ENCODE peak calls at places on chromosomes 6 and 20, in seven cellular contexts. T is spleen, F is PC-3, G is testis, E is ovary, H is small intestine, Z is brain microvascular endothelial cell. I is an unnamed sample.

GRCh38 chr6:43871284-43871683 is 101.3 kb downstream of the VEGFA start:
- DNase-seq in T (no peak), F (no peak), G (no peak), E (no peak), H (no peak), Z (no peak), I (no peak)

GRCh38 chr20:21361266-21361665 is 36.1 kb downstream of the NKX2-4 start:
- DNase-seq in T (no peak), F (peak; percentile 8), G (no peak), E (no peak), H (no peak), Z (no peak), I (no peak)

GRCh38 chr20:25035924-25036323 is 22.0 kb downstream of the ACSS1 start:
- DNase-seq in T (no peak), F (no peak), G (peak; percentile 47), E (no peak), H (no peak), Z (no peak), I (no peak)

GRCh38 chr6:113564401-113565161 is 292.6 kb upstream of the MARCKS start:
- DNase-seq in T (peak; percentile 85), F (no peak), G (peak; percentile 68), E (peak; percentile 52), H (peak; percentile 8), Z (peak; percentile 93), I (peak; percentile 77)

GRCh38 chr6:111759836-111760785 is 113.1 kb downstream of the FYN start:
- DNase-seq in T (no peak), F (no peak), G (no peak), E (no peak), H (peak; percentile 52), Z (peak; percentile 88), I (peak; percentile 57)

GRCh38 chr20:36285746-36286447 is 20.2 kb upstream of the DLGAP4 start:
- DNase-seq in T (no peak), F (no peak), G (no peak), E (no peak), H (no peak), Z (no peak), I (no peak)

GRCh38 chr6:108684809-108685329 is 124.2 kb downstream of the FOXO3 start:
- DNase-seq in T (no peak), F (peak; percentile 59), G (no peak), E (no peak), H (no peak), Z (peak; percentile 6), I (no peak)

GRCh38 chr20:17934141-17934862 is 34.3 kb downstream of the SNX5 start:
- DNase-seq in T (no peak), F (no peak), G (no peak), E (no peak), H (no peak), Z (peak; percentile 83), I (no peak)

GRCh38 chr20:24131281-24131680 is 142.7 kb upstream of the GGTLC1 start:
- DNase-seq in T (no peak), F (peak; percentile 99), G (no peak), E (no peak), H (no peak), Z (no peak), I (no peak)

GRCh38 chr6:31572041-31572911 is at the start of gene LTA:
- DNase-seq in T (peak; percentile 92), F (no peak), G (no peak), E (no peak), H (no peak), Z (no peak), I (no peak)

GRCh38 chr20:14657231-14657630 is 319.8 kb upstream of the FLRT3 start:
- DNase-seq in T (no peak), F (no peak), G (no peak), E (no peak), H (no peak), Z (no peak), I (no peak)

GRCh38 chr20:20414640-20415274 is 46.9 kb downstream of the INSM1 start:
- DNase-seq in T (no peak), F (no peak), G (no peak), E (no peak), H (no peak), Z (no peak), I (no peak)

GRCh38 chr6:161436106-161436876 is 162.4 kb upstream of the AGPAT4 start:
- DNase-seq in T (no peak), F (no peak), G (no peak), E (no peak), H (no peak), Z (no peak), I (no peak)

GRCh38 chr6:161439093-161439492 is 165.2 kb upstream of the AGPAT4 start:
- DNase-seq in T (no peak), F (peak; percentile 60), G (peak; percentile 65), E (peak; percentile 57), H (peak; percentile 57), Z (peak; percentile 93), I (peak; percentile 47)

GRCh38 chr6:161437851-161438250 is 164.0 kb upstream of the AGPAT4 start:
- DNase-seq in T (no peak), F (peak; percentile 51), G (no peak), E (no peak), H (no peak), Z (no peak), I (no peak)

GRCh38 chr6:161440299-161440698 is 166.4 kb upstream of the AGPAT4 start:
- DNase-seq in T (no peak), F (no peak), G (no peak), E (no peak), H (no peak), Z (no peak), I (no peak)

DNA sequence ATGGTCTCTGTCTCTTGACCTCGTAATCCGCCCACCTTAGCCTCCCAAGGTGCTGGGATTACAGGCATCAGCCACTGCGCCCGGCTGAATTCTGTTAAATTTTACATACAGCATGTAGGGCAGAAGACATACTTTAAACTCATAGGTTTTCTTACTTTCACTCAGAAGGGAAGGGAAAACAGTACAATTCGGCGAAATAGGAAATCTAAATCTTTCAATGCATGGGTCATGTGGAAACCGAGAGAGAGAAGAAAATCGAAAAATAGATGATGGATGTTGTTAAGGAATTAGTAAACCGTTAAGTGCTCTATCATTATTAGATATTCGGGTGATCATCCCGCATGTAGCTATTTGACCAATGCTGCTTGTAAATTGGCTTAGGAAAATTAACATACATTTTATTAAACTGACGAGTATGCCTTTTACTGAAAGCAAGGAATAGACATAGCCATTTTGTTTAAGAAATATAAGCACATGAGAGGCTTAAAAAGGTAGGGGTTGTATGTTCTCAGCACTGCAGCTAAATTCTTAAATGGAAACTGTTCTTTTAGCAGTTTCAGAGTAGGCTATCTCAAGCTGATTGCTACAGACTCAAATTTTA is 164.7 kb upstream of the AGPAT4 start:
- DNase-seq in T (no peak), F (no peak), G (no peak), E (no peak), H (no peak), Z (no peak), I (no peak)
- H3K27ac ChIP-seq in T (no peak overlapping the region), F (peak overlapping the region; percentile 55), G (no peak overlapping the region), E (no peak overlapping the region), H (no peak overlapping the region), Z (peak overlapping the region; percentile 46), I (no peak overlapping the region)

GRCh38 chr6:84774174-84775158 is 10.1 kb upstream of the TBX18 start:
- DNase-seq in T (peak; percentile 70), F (no peak), G (peak; percentile 69), E (peak; percentile 13), H (no peak), Z (peak; percentile 62), I (no peak)
- H3K27ac ChIP-seq in T (no peak overlapping the region), F (no peak overlapping the region), G (peak overlapping the region; percentile 22), E (no peak overlapping the region), H (no peak overlapping the region), Z (peak overlapping the region; percentile 81), I (no peak overlapping the region)

GRCh38 chr6:36731622-36732310 is 34.1 kb downstream of the RAB44 start:
- DNase-seq in T (peak; percentile 47), F (no peak), G (no peak), E (no peak), H (no peak), Z (no peak), I (no peak)

GRCh38 chr6:36733300-36733699 is 35.7 kb downstream of the RAB44 start:
- DNase-seq in T (peak; percentile 12), F (no peak), G (no peak), E (no peak), H (no peak), Z (no peak), I (no peak)

GRCh38 chr6:36735110-36735971 is 37.7 kb downstream of the RAB44 start:
- DNase-seq in T (peak; percentile 67), F (peak; percentile 59), G (peak; percentile 84), E (peak; percentile 44), H (peak; percentile 45), Z (peak; percentile 53), I (peak; percentile 82)

GRCh38 chr6:36737043-36737785 is 39.6 kb downstream of the RAB44 start:
- DNase-seq in T (no peak), F (no peak), G (no peak), E (no peak), H (no peak), Z (no peak), I (no peak)

GRCh38 chr6:36734486-36735060 is 36.9 kb downstream of the RAB44 start:
- DNase-seq in T (peak; percentile 59), F (no peak), G (no peak), E (no peak), H (no peak), Z (no peak), I (no peak)
- H3K27ac ChIP-seq in T (peak overlapping the region; percentile 74), F (no peak overlapping the region), G (peak overlapping the region; percentile 45), E (peak overlapping the region; percentile 65), H (peak overlapping the region; percentile 78), Z (no peak overlapping the region), I (peak overlapping the region; percentile 74)

GRCh38 chr6:152055517-152055916 is 248.0 kb downstream of the ESR1 start:
- DNase-seq in T (no peak), F (no peak), G (no peak), E (no peak), H (no peak), Z (no peak), I (no peak)

GRCh38 chr6:152052061-152052460 is 244.6 kb downstream of the ESR1 start:
- DNase-seq in T (no peak), F (no peak), G (no peak), E (no peak), H (no peak), Z (no peak), I (no peak)

GRCh38 chr6:152054441-152054840 is 247.0 kb downstream of the ESR1 start:
- DNase-seq in T (no peak), F (peak; percentile 94), G (no peak), E (no peak), H (no peak), Z (no peak), I (peak; percentile 29)

GRCh38 chr6:152050451-152051195 is 243.1 kb downstream of the ESR1 start:
- DNase-seq in T (no peak), F (no peak), G (no peak), E (no peak), H (no peak), Z (no peak), I (no peak)

DNA sequence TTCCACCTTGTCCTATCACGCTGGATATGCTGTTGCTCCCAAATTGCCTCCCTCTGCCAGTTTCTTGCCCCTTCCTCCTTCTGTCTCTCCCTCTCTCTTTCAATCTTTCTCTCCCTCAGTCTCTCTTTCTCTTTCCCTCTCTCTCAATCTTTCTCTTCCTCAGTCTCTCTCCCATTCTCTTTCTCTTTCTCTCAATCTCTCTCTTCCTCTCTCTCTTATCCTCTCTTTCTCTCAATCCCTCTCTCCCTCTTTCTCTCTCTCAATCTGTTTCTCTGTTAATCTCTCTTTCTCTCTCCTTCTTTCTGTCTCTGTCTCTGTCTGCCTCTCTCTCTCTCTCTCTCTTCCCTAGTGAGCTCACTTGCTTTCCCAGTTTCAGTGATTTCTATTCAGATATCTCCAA is 245.8 kb downstream of the ESR1 start:
- DNase-seq in T (no peak), F (no peak), G (no peak), E (no peak), H (no peak), Z (no peak), I (no peak)
- H3K27ac ChIP-seq in T (no peak overlapping the region), F (no peak overlapping the region), G (no peak overlapping the region), E (no peak overlapping the region), H (no peak overlapping the region), Z (no peak overlapping the region), I (peak overlapping the region; percentile 58)

I was measured in uterus.